ENCODE peak calls at places on chromosomes 7 and 10, in seven cellular contexts. A is mesendoderm, Y is H9, L is IMR-90, G is mesenchymal stem cell, U is trophoblast cell, I is H1. J is an unnamed sample.

GRCh38 chr10:131396108-131397010 is 84.8 kb upstream of the TCERG1L start:
- DNase-seq in A (peak; percentile 45), Y (no peak), L (no peak), G (no peak), U (peak; percentile 2), I (no peak), J (no peak)

GRCh38 chr7:150947761-150948680 is 30.1 kb downstream of the KCNH2 start:
- DNase-seq in A (peak; percentile 32), Y (peak; percentile 30), L (no peak), G (no peak), U (no peak), I (no peak), J (no peak)

GRCh38 chr10:75408911-75409885 is 7.6 kb upstream of the ZNF503 start:
- DNase-seq in A (peak; percentile 63), Y (peak; percentile 79), L (no peak), G (peak; percentile 49), U (no peak), I (no peak), J (no peak)

GRCh38 chr7:54904986-54905385 is 113.8 kb upstream of the EGFR start:
- DNase-seq in A (no peak), Y (no peak), L (no peak), G (no peak), U (peak; percentile 99), I (no peak), J (no peak)

GRCh38 chr7:47588704-47589225 is 6.9 kb upstream of the TNS3 start:
- DNase-seq in A (no peak), Y (no peak), L (no peak), G (no peak), U (no peak), I (no peak), J (no peak)

GRCh38 chr7:100602889-100603696 is 930 bp downstream of the PCOLCE start:
- DNase-seq in A (peak; percentile 90), Y (peak; percentile 92), L (peak; percentile 82), G (peak; percentile 72), U (peak; percentile 4), I (no peak), J (no peak)

GRCh38 chr7:117019786-117020604 is 66.7 kb downstream of the ST7 start:
- DNase-seq in A (peak; percentile 74), Y (peak; percentile 52), L (peak; percentile 97), G (peak; percentile 94), U (peak; percentile 68), I (no peak), J (peak; percentile 85)

GRCh38 chr7:155882596-155882995 is 70.3 kb upstream of the SHH start:
- DNase-seq in A (no peak), Y (no peak), L (peak; percentile 80), G (no peak), U (peak; percentile 12), I (no peak), J (no peak)

GRCh38 chr7:16721541-16721940 is 32.0 kb upstream of the TSPAN13 start:
- DNase-seq in A (no peak), Y (no peak), L (no peak), G (no peak), U (no peak), I (no peak), J (no peak)

GRCh38 chr10:8045728-8046494 is 8.6 kb upstream of the GATA3 start:
- DNase-seq in A (peak; percentile 50), Y (no peak), L (no peak), G (no peak), U (no peak), I (no peak), J (no peak)

GRCh38 chr10:12709516-12709915 is 292.0 kb downstream of the CCDC3 start:
- DNase-seq in A (no peak), Y (no peak), L (peak; percentile 71), G (no peak), U (peak; percentile 14), I (no peak), J (no peak)

GRCh38 chr10:24215193-24215592 is 6.3 kb downstream of the KIAA1217 start:
- DNase-seq in A (no peak), Y (no peak), L (no peak), G (no peak), U (peak; percentile 8), I (no peak), J (no peak)

GRCh38 chr10:132878730-132879407 is 63.5 kb downstream of the CFAP46 start:
- DNase-seq in A (no peak), Y (peak; percentile 24), L (no peak), G (no peak), U (no peak), I (no peak), J (no peak)

GRCh38 chr7:38858281-38858884 is 50.6 kb downstream of the VPS41 start:
- DNase-seq in A (peak; percentile 39), Y (no peak), L (peak; percentile 81), G (peak; percentile 85), U (peak; percentile 75), I (no peak), J (no peak)

GRCh38 chr7:29113384-29114102 is 32.8 kb downstream of the CPVL start:
- DNase-seq in A (peak; percentile 82), Y (peak; percentile 52), L (no peak), G (peak; percentile 41), U (peak; percentile 89), I (peak; percentile 27), J (no peak)

GRCh38 chr10:61470730-61471129 is 17.5 kb upstream of the TMEM26 start:
- DNase-seq in A (no peak), Y (no peak), L (no peak), G (no peak), U (no peak), I (no peak), J (no peak)

GRCh38 chr7:30923774-30924413 is 12.2 kb downstream of the AQP1 start:
- DNase-seq in A (no peak), Y (peak; percentile 22), L (no peak), G (no peak), U (no peak), I (no peak), J (no peak)

GRCh38 chr7:68715907-68716306 is 882.4 kb upstream of the AUTS2 start:
- DNase-seq in A (peak; percentile 63), Y (no peak), L (no peak), G (no peak), U (no peak), I (no peak), J (no peak)

GRCh38 chr10:69685802-69686585 is 55.9 kb downstream of the FAM241B start:
- DNase-seq in A (no peak), Y (no peak), L (peak; percentile 20), G (no peak), U (peak; percentile 65), I (no peak), J (no peak)

GRCh38 chr10:11157292-11158052 is 139.8 kb downstream of the CELF2 start:
- DNase-seq in A (no peak), Y (no peak), L (no peak), G (no peak), U (no peak), I (no peak), J (no peak)
- H3K18ac ChIP-seq in A (no peak overlapping the region), Y (no peak overlapping the region), L (no peak overlapping the region), G (no peak overlapping the region), U (no peak overlapping the region), I (no peak overlapping the region), J (no peak overlapping the region)

DNA sequence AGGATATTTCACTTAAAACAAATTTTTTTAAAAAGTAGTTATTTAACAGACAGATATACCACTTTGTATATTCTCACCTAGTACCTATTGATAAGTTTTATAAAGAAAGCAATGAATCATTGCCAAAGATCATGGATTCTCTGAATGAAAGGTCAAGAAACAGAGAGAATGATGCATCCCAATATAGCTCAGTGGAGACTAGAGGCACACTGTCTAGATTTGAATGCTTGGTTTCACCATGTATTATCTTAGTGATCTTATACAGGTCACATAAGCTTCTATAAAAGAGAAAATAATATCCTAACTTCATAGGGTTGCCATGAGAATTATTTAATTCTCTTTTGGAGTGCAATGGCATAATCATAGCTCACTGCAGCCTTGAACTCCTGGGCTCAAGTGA is 87.0 kb upstream of the LRRN3 start:
- DNase-seq in A (no peak), Y (no peak), L (no peak), G (no peak), U (no peak), I (no peak), J (no peak)
- H3K18ac ChIP-seq in A (no peak overlapping the region), Y (no peak overlapping the region), L (no peak overlapping the region), G (no peak overlapping the region), U (no peak overlapping the region), I (no peak overlapping the region), J (no peak overlapping the region)

DNA sequence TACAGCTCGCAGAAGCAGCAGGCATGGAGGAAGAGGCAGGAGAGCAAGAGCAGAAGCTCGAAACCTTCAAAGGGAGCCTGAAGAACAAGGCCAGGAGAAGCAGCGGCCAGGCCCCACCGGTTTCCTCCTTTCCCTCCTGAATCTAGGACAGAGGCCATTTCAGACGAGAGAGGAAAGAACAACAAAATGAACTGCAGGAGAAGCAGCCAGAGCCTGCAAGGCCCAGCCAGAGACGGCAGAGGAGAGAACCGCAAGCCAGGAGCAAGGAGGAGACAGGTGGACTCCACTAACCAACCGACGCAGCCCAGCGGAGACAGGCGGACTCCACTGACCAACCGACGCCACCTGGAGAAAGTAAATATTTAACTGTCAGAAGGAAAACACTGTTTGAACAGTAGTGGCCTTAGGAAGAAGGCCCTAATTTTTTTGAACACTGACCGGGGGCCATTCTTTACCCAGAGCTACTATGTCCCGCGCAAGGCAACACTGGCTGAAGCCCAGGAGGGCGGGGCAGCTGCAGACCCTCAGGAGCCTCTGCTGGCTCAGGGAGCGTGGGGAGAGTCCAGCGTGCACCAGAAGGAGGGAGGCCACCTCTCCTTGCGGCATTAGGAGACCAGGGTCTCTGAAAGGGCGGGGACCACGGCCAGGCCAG is 559.2 kb downstream of the PTPRN2 start:
- DNase-seq in A (no peak), Y (peak; percentile 29), L (no peak), G (no peak), U (no peak), I (no peak), J (no peak)
- H3K18ac ChIP-seq in A (no peak overlapping the region), Y (no peak overlapping the region), L (no peak overlapping the region), G (no peak overlapping the region), U (no peak overlapping the region), I (no peak overlapping the region), J (peak overlapping the region; percentile 58)

GRCh38 chr10:101716891-101717659 is 22.1 kb upstream of the FBXW4 start:
- DNase-seq in A (no peak), Y (no peak), L (no peak), G (no peak), U (peak; percentile 94), I (no peak), J (no peak)
- H3K18ac ChIP-seq in A (no peak overlapping the region), Y (no peak overlapping the region), L (no peak overlapping the region), G (no peak overlapping the region), U (no peak overlapping the region), I (no peak overlapping the region), J (no peak overlapping the region)

GRCh38 chr10:19572056-19572455 is 244.2 kb upstream of the PLXDC2 start:
- DNase-seq in A (no peak), Y (no peak), L (no peak), G (peak; percentile 61), U (no peak), I (no peak), J (no peak)

GRCh38 chr10:19576576-19576975 is 239.7 kb upstream of the PLXDC2 start:
- DNase-seq in A (peak; percentile 64), Y (no peak), L (no peak), G (no peak), U (no peak), I (no peak), J (no peak)

GRCh38 chr10:19570143-19570542 is 246.1 kb upstream of the PLXDC2 start:
- DNase-seq in A (no peak), Y (no peak), L (no peak), G (no peak), U (no peak), I (no peak), J (no peak)

DNA sequence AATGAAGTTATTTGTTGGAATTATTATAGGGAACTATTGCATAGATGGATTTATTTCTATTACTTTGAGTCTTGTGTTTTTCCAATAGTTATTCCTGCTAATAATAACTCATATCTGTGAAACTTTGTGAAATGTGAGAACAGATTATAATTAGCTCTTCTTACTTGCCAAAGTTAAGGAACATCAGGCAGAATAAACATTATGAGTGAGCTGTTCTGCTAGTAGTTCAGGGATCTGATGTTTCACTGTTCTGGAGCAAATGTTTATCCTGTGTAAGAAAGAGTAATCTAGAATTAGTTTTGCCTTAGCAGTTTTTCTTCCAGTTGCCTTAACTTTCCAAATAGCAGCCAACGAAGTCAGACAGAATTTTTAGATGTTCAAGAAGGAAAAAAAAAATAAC is 245.2 kb upstream of the PLXDC2 start:
- DNase-seq in A (no peak), Y (no peak), L (no peak), G (peak; percentile 25), U (no peak), I (no peak), J (no peak)
- H3K18ac ChIP-seq in A (no peak overlapping the region), Y (no peak overlapping the region), L (no peak overlapping the region), G (no peak overlapping the region), U (no peak overlapping the region), I (no peak overlapping the region), J (no peak overlapping the region)

J was measured in neuronal stem cell.